ENCODE peak calls at places on chromosomes 12 and 14, in five cellular contexts. One of them, this sample, is unnamed.

GRCh38 chr12:133106253-133106652 is 23.8 kb downstream of the ZNF891 start:
- DNase-seq in astrocyte of the cerebellum: no peak
- DNase-seq in mammary epithelial cell: no peak
- DNase-seq in right lobe of liver: no peak
- DNase-seq in dorsolateral prefrontal cortex: no peak
- DNase-seq in this sample: no peak

GRCh38 chr12:77099799-77100198 is 34.4 kb upstream of the E2F7 start:
- DNase-seq in astrocyte of the cerebellum: no peak
- DNase-seq in mammary epithelial cell: no peak
- DNase-seq in right lobe of liver: no peak
- DNase-seq in dorsolateral prefrontal cortex: no peak
- DNase-seq in this sample: no peak

GRCh38 chr14:56160058-56160457 is 41.8 kb downstream of the PELI2 start:
- DNase-seq in astrocyte of the cerebellum: no peak
- DNase-seq in mammary epithelial cell: no peak
- DNase-seq in right lobe of liver: no peak
- DNase-seq in dorsolateral prefrontal cortex: no peak
- DNase-seq in this sample: no peak

GRCh38 chr12:132162508-132163031 is 18.3 kb downstream of the NOC4L start:
- DNase-seq in astrocyte of the cerebellum: peak; percentile 88
- DNase-seq in mammary epithelial cell: peak; percentile 76
- DNase-seq in right lobe of liver: peak; percentile 70
- DNase-seq in dorsolateral prefrontal cortex: no peak
- DNase-seq in this sample: peak; percentile 41

GRCh38 chr14:52706286-52706685 is 714 bp upstream of the PSMC6 start:
- DNase-seq in astrocyte of the cerebellum: no peak
- DNase-seq in mammary epithelial cell: no peak
- DNase-seq in right lobe of liver: no peak
- DNase-seq in dorsolateral prefrontal cortex: no peak
- DNase-seq in this sample: no peak

GRCh38 chr12:4809449-4810218 is 89.4 kb downstream of the GALNT8 start:
- DNase-seq in astrocyte of the cerebellum: no peak
- DNase-seq in mammary epithelial cell: no peak
- DNase-seq in right lobe of liver: no peak
- DNase-seq in dorsolateral prefrontal cortex: no peak
- DNase-seq in this sample: no peak

GRCh38 chr12:33180921-33181320 is 258.7 kb downstream of the SYT10 start:
- DNase-seq in astrocyte of the cerebellum: no peak
- DNase-seq in mammary epithelial cell: peak; percentile 65
- DNase-seq in right lobe of liver: no peak
- DNase-seq in dorsolateral prefrontal cortex: no peak
- DNase-seq in this sample: no peak

GRCh38 chr14:59482471-59483331 is 1.5 kb downstream of the L3HYPDH start:
- DNase-seq in astrocyte of the cerebellum: peak; percentile 76
- DNase-seq in mammary epithelial cell: peak; percentile 83
- DNase-seq in right lobe of liver: no peak
- DNase-seq in dorsolateral prefrontal cortex: no peak
- DNase-seq in this sample: peak; percentile 89

GRCh38 chr14:51859136-51859535 is 1.3 kb upstream of the GNG2 start:
- DNase-seq in astrocyte of the cerebellum: no peak
- DNase-seq in mammary epithelial cell: no peak
- DNase-seq in right lobe of liver: no peak
- DNase-seq in dorsolateral prefrontal cortex: no peak
- DNase-seq in this sample: no peak

GRCh38 chr12:123150804-123151678 is at the start of gene PITPNM2:
- DNase-seq in astrocyte of the cerebellum: no peak
- DNase-seq in mammary epithelial cell: peak; percentile 57
- DNase-seq in right lobe of liver: peak; percentile 71
- DNase-seq in dorsolateral prefrontal cortex: peak; percentile 72
- DNase-seq in this sample: no peak

GRCh38 chr12:124588689-124589318 is 21.4 kb upstream of the NCOR2 start:
- DNase-seq in astrocyte of the cerebellum: no peak
- DNase-seq in mammary epithelial cell: peak; percentile 51
- DNase-seq in right lobe of liver: peak; percentile 51
- DNase-seq in dorsolateral prefrontal cortex: no peak
- DNase-seq in this sample: no peak

GRCh38 chr12:40921563-40922163 is 229.4 kb downstream of the CNTN1 start:
- DNase-seq in astrocyte of the cerebellum: peak; percentile 6
- DNase-seq in mammary epithelial cell: no peak
- DNase-seq in right lobe of liver: no peak
- DNase-seq in dorsolateral prefrontal cortex: no peak
- DNase-seq in this sample: no peak

GRCh38 chr12:109439181-109439580 is 37.9 kb downstream of the KCTD10 start:
- DNase-seq in astrocyte of the cerebellum: no peak
- DNase-seq in mammary epithelial cell: no peak
- DNase-seq in right lobe of liver: no peak
- DNase-seq in dorsolateral prefrontal cortex: no peak
- DNase-seq in this sample: no peak

GRCh38 chr12:52977195-52977594 is 28.3 kb downstream of the KRT18 start:
- DNase-seq in astrocyte of the cerebellum: no peak
- DNase-seq in mammary epithelial cell: no peak
- DNase-seq in right lobe of liver: no peak
- DNase-seq in dorsolateral prefrontal cortex: no peak
- DNase-seq in this sample: no peak

GRCh38 chr14:76918176-76918750 is 92.1 kb downstream of the LRRC74A start:
- DNase-seq in astrocyte of the cerebellum: peak; percentile 89
- DNase-seq in mammary epithelial cell: no peak
- DNase-seq in right lobe of liver: peak; percentile 67
- DNase-seq in dorsolateral prefrontal cortex: peak; percentile 63
- DNase-seq in this sample: peak; percentile 79

GRCh38 chr14:75570797-75571196 is 7.6 kb upstream of the FLVCR2 start:
- DNase-seq in astrocyte of the cerebellum: no peak
- DNase-seq in mammary epithelial cell: no peak
- DNase-seq in right lobe of liver: no peak
- DNase-seq in dorsolateral prefrontal cortex: no peak
- DNase-seq in this sample: no peak

GRCh38 chr12:97535582-97535981 is 73.0 kb downstream of the RMST start:
- DNase-seq in astrocyte of the cerebellum: no peak
- DNase-seq in mammary epithelial cell: peak; percentile 3
- DNase-seq in right lobe of liver: no peak
- DNase-seq in dorsolateral prefrontal cortex: no peak
- DNase-seq in this sample: no peak

GRCh38 chr14:50823051-50823762 is 7.8 kb downstream of the NIN start:
- DNase-seq in astrocyte of the cerebellum: no peak
- DNase-seq in mammary epithelial cell: no peak
- DNase-seq in right lobe of liver: no peak
- DNase-seq in dorsolateral prefrontal cortex: no peak
- DNase-seq in this sample: no peak

GRCh38 chr12:58286353-58286752 is 345.0 kb downstream of the ATP23 start:
- DNase-seq in astrocyte of the cerebellum: no peak
- DNase-seq in mammary epithelial cell: no peak
- DNase-seq in right lobe of liver: no peak
- DNase-seq in dorsolateral prefrontal cortex: no peak
- DNase-seq in this sample: no peak

GRCh38 chr12:113794774-113795173 is 171.4 kb downstream of the RBM19 start:
- DNase-seq in astrocyte of the cerebellum: no peak
- DNase-seq in mammary epithelial cell: no peak
- DNase-seq in right lobe of liver: no peak
- DNase-seq in dorsolateral prefrontal cortex: no peak
- DNase-seq in this sample: no peak

GRCh38 chr12:52603314-52603713 is 2.1 kb upstream of the KRT72 start:
- DNase-seq in astrocyte of the cerebellum: no peak
- DNase-seq in mammary epithelial cell: no peak
- DNase-seq in right lobe of liver: no peak
- DNase-seq in dorsolateral prefrontal cortex: no peak
- DNase-seq in this sample: no peak

GRCh38 chr12:89817501-89818226 is 109.0 kb upstream of the ATP2B1 start:
- DNase-seq in astrocyte of the cerebellum: no peak
- DNase-seq in mammary epithelial cell: no peak
- DNase-seq in right lobe of liver: no peak
- DNase-seq in dorsolateral prefrontal cortex: no peak
- DNase-seq in this sample: no peak

GRCh38 chr12:98136544-98136943 is 378.8 kb upstream of the TMPO start:
- DNase-seq in astrocyte of the cerebellum: no peak
- DNase-seq in mammary epithelial cell: no peak
- DNase-seq in right lobe of liver: no peak
- DNase-seq in dorsolateral prefrontal cortex: no peak
- DNase-seq in this sample: no peak

GRCh38 chr14:67941456-67942018 is 122.0 kb downstream of the RAD51B start:
- DNase-seq in astrocyte of the cerebellum: peak; percentile 22
- DNase-seq in mammary epithelial cell: no peak
- DNase-seq in right lobe of liver: no peak
- DNase-seq in dorsolateral prefrontal cortex: no peak
- DNase-seq in this sample: no peak

GRCh38 chr14:20799955-20800544 is 2.6 kb downstream of the RNASE1 start:
- DNase-seq in astrocyte of the cerebellum: no peak
- DNase-seq in mammary epithelial cell: no peak
- DNase-seq in right lobe of liver: no peak
- DNase-seq in dorsolateral prefrontal cortex: no peak
- DNase-seq in this sample: no peak

GRCh38 chr12:2288001-2288400 is 235.2 kb downstream of the CACNA1C start:
- DNase-seq in astrocyte of the cerebellum: no peak
- DNase-seq in mammary epithelial cell: no peak
- DNase-seq in right lobe of liver: no peak
- DNase-seq in dorsolateral prefrontal cortex: no peak
- DNase-seq in this sample: no peak

GRCh38 chr14:90487031-90487430 is 90.2 kb downstream of the CALM1 start:
- DNase-seq in astrocyte of the cerebellum: no peak
- DNase-seq in mammary epithelial cell: no peak
- DNase-seq in right lobe of liver: no peak
- DNase-seq in dorsolateral prefrontal cortex: peak; percentile 63
- DNase-seq in this sample: no peak

GRCh38 chr14:56648508-56649301 is 69.1 kb downstream of the TMEM260 start:
- DNase-seq in astrocyte of the cerebellum: no peak
- DNase-seq in mammary epithelial cell: no peak
- DNase-seq in right lobe of liver: no peak
- DNase-seq in dorsolateral prefrontal cortex: no peak
- DNase-seq in this sample: no peak

GRCh38 chr12:76346798-76347420 is 1.3 kb downstream of the BBS10 start:
- DNase-seq in astrocyte of the cerebellum: peak; percentile 47
- DNase-seq in mammary epithelial cell: peak; percentile 55
- DNase-seq in right lobe of liver: no peak
- DNase-seq in dorsolateral prefrontal cortex: no peak
- DNase-seq in this sample: no peak

GRCh38 chr12:65325183-65325582 is 46.7 kb downstream of the MSRB3 start:
- DNase-seq in astrocyte of the cerebellum: no peak
- DNase-seq in mammary epithelial cell: no peak
- DNase-seq in right lobe of liver: no peak
- DNase-seq in dorsolateral prefrontal cortex: no peak
- DNase-seq in this sample: no peak

GRCh38 chr14:69429643-69430042 is 31.2 kb downstream of the SLC39A9 start:
- DNase-seq in astrocyte of the cerebellum: no peak
- DNase-seq in mammary epithelial cell: no peak
- DNase-seq in right lobe of liver: no peak
- DNase-seq in dorsolateral prefrontal cortex: no peak
- DNase-seq in this sample: no peak

GRCh38 chr12:90280564-90281058 is 572.0 kb upstream of the ATP2B1 start:
- DNase-seq in astrocyte of the cerebellum: peak; percentile 70
- DNase-seq in mammary epithelial cell: peak; percentile 30
- DNase-seq in right lobe of liver: no peak
- DNase-seq in dorsolateral prefrontal cortex: no peak
- DNase-seq in this sample: no peak

GRCh38 chr12:69211172-69211571 is 28.2 kb upstream of the CPSF6 start:
- DNase-seq in astrocyte of the cerebellum: no peak
- DNase-seq in mammary epithelial cell: no peak
- DNase-seq in right lobe of liver: no peak
- DNase-seq in dorsolateral prefrontal cortex: no peak
- DNase-seq in this sample: no peak

GRCh38 chr12:4134833-4135597 is 138.5 kb upstream of the CCND2 start:
- DNase-seq in astrocyte of the cerebellum: no peak
- DNase-seq in mammary epithelial cell: no peak
- DNase-seq in right lobe of liver: no peak
- DNase-seq in dorsolateral prefrontal cortex: no peak
- DNase-seq in this sample: no peak

GRCh38 chr12:55736076-55736475 is 6.8 kb upstream of the GDF11 start:
- DNase-seq in astrocyte of the cerebellum: no peak
- DNase-seq in mammary epithelial cell: no peak
- DNase-seq in right lobe of liver: no peak
- DNase-seq in dorsolateral prefrontal cortex: no peak
- DNase-seq in this sample: no peak

GRCh38 chr14:54252072-54252730 is 144.6 kb upstream of the CDKN3 start:
- DNase-seq in astrocyte of the cerebellum: peak; percentile 86
- DNase-seq in mammary epithelial cell: peak; percentile 88
- DNase-seq in right lobe of liver: no peak
- DNase-seq in dorsolateral prefrontal cortex: no peak
- DNase-seq in this sample: peak; percentile 21

GRCh38 chr14:102982852-102983470 is 60.5 kb downstream of the AMN start:
- DNase-seq in astrocyte of the cerebellum: no peak
- DNase-seq in mammary epithelial cell: no peak
- DNase-seq in right lobe of liver: no peak
- DNase-seq in dorsolateral prefrontal cortex: no peak
- DNase-seq in this sample: no peak
- TF ChIP-seq CTCF in astrocyte of the cerebellum: peak; percentile 4
- TF ChIP-seq CTCF in mammary epithelial cell: no peak
- TF ChIP-seq CTCF in right lobe of liver: no peak
- TF ChIP-seq CTCF in dorsolateral prefrontal cortex: peak; percentile 7
- TF ChIP-seq CTCF in this sample: no peak

GRCh38 chr14:98803196-98803595 is 468.8 kb downstream of the BCL11B start:
- DNase-seq in astrocyte of the cerebellum: no peak
- DNase-seq in mammary epithelial cell: no peak
- DNase-seq in right lobe of liver: no peak
- DNase-seq in dorsolateral prefrontal cortex: no peak
- DNase-seq in this sample: no peak

GRCh38 chr14:98809792-98810191 is 462.2 kb downstream of the BCL11B start:
- DNase-seq in astrocyte of the cerebellum: no peak
- DNase-seq in mammary epithelial cell: no peak
- DNase-seq in right lobe of liver: no peak
- DNase-seq in dorsolateral prefrontal cortex: no peak
- DNase-seq in this sample: no peak

GRCh38 chr14:98808494-98809407 is 463.2 kb downstream of the BCL11B start:
- DNase-seq in astrocyte of the cerebellum: no peak
- DNase-seq in mammary epithelial cell: peak; percentile 37
- DNase-seq in right lobe of liver: no peak
- DNase-seq in dorsolateral prefrontal cortex: no peak
- DNase-seq in this sample: no peak
- H3K4me3 ChIP-seq in astrocyte of the cerebellum: no peak overlapping the region
- H3K4me3 ChIP-seq in mammary epithelial cell: no peak overlapping the region
- H3K4me3 ChIP-seq in right lobe of liver: no peak overlapping the region
- H3K4me3 ChIP-seq in dorsolateral prefrontal cortex: no peak overlapping the region
- H3K4me3 ChIP-seq in this sample: no peak overlapping the region

DNA sequence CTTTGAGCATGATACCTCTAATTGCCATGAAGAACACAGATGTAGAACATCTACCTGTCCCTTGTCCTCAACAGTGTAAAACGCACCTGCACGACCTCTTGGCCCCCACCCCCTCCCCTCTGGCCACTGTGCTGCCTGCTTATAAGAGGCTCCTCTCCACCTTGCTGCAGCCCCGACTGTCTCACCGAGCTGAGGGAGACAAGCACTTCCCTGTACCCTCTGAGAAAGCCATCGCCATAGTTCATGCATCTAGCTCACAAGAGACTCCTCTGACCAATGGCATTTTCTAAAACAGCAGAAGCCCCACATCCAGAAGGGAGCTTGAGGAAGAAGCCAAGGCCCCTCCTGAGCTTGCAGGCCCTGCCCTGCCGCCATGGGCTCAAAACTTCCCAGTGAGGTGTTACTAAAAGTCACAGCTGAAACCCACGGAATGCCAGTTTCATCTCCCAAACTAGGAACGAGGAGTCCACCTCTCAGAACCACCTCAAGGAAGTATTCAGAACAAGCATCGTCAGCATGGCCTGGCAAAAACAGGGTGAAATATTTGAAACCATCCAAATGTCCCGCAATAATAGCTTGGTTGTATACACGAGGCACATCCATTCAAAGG is 21.5 kb upstream of the ANO2 start:
- DNase-seq in astrocyte of the cerebellum: no peak
- DNase-seq in mammary epithelial cell: no peak
- DNase-seq in right lobe of liver: no peak
- DNase-seq in dorsolateral prefrontal cortex: no peak
- DNase-seq in this sample: no peak
- TF ChIP-seq CTCF in astrocyte of the cerebellum: no peak
- TF ChIP-seq CTCF in mammary epithelial cell: no peak
- TF ChIP-seq CTCF in right lobe of liver: no peak
- TF ChIP-seq CTCF in dorsolateral prefrontal cortex: no peak
- TF ChIP-seq CTCF in this sample: no peak

GRCh38 chr14:94770251-94770749 is 387 bp upstream of the GSC start:
- DNase-seq in astrocyte of the cerebellum: no peak
- DNase-seq in mammary epithelial cell: no peak
- DNase-seq in right lobe of liver: no peak
- DNase-seq in dorsolateral prefrontal cortex: no peak
- DNase-seq in this sample: no peak
- H3K4me3 ChIP-seq in astrocyte of the cerebellum: peak overlapping the region; percentile 47
- H3K4me3 ChIP-seq in mammary epithelial cell: peak overlapping the region; percentile 39
- H3K4me3 ChIP-seq in right lobe of liver: peak overlapping the region; percentile 47
- H3K4me3 ChIP-seq in dorsolateral prefrontal cortex: peak overlapping the region; percentile 44
- H3K4me3 ChIP-seq in this sample: peak overlapping the region; percentile 52